ENCODE peak calls at places on chromosome 13, in ten cellular contexts. Q, N, W, G, R, P, U, F, E and D are unnamed samples.
A peak's percentile ranks its signal among the peaks of the same experiment; 100 is the strongest.

GRCh38 chr13:49936943-49937273 is 768 bp upstream of the SPRYD7 start:
- DNase-seq in G (no peak), W (no peak), U (no peak), P (no peak), F (no peak), Q (peak; percentile 60), R (peak; percentile 9), N (peak; percentile 29), E (no peak), D (no peak)

GRCh38 chr13:61029064-61029463 is 386.6 kb downstream of the PCDH20 start:
- DNase-seq in P (no peak), E (no peak), Q (peak; percentile 55), F (no peak), R (no peak), U (no peak), G (no peak), W (no peak), N (no peak), D (no peak)

GRCh38 chr13:39811051-39811450 is 155.6 kb downstream of the COG6 start:
- DNase-seq in Q (no peak), F (no peak), N (no peak), E (no peak), U (no peak), W (no peak), G (no peak), R (no peak), P (no peak), D (no peak)

GRCh38 chr13:113862766-113863510 is 938 bp downstream of the GAS6 start:
- DNase-seq in F (no peak), R (peak; percentile 48), N (peak; percentile 72), W (peak; percentile 31), P (peak; percentile 68), Q (peak; percentile 78), U (no peak), G (no peak), E (peak; percentile 82), D (peak; percentile 41)

GRCh38 chr13:73938375-73939070 is 195.7 kb downstream of the KLF12 start:
- DNase-seq in R (peak; percentile 91), U (peak; percentile 80), E (no peak), G (no peak), P (no peak), W (peak; percentile 82), F (peak; percentile 84), Q (no peak), N (peak; percentile 90), D (peak; percentile 82)

GRCh38 chr13:79776538-79776937 is 295.6 kb downstream of the NDFIP2 start:
- DNase-seq in U (peak; percentile 37), E (no peak), R (peak; percentile 32), G (no peak), W (no peak), Q (no peak), P (no peak), F (no peak), N (peak; percentile 47), D (peak; percentile 65)

GRCh38 chr13:83024955-83025594 is 857.2 kb downstream of the SLITRK1 start:
- DNase-seq in E (no peak), R (no peak), P (no peak), F (no peak), N (no peak), W (peak; percentile 7), G (no peak), U (peak; percentile 3), Q (no peak), D (peak; percentile 39)

GRCh38 chr13:103188688-103189326 is 122.6 kb upstream of the SLC10A2 start:
- DNase-seq in P (no peak), N (peak; percentile 14), R (peak; percentile 47), E (peak; percentile 49), F (peak; percentile 1), U (no peak), W (peak; percentile 55), G (no peak), Q (peak; percentile 57), D (peak; percentile 46)

GRCh38 chr13:99442273-99442895 is 58.9 kb upstream of the TM9SF2 start:
- DNase-seq in U (no peak), F (no peak), W (peak; percentile 68), N (peak; percentile 58), P (no peak), E (peak; percentile 47), Q (peak; percentile 62), G (no peak), R (peak; percentile 61), D (peak; percentile 71)

GRCh38 chr13:100826441-100826840 is 151.8 kb upstream of the TMTC4 start:
- DNase-seq in R (no peak), P (no peak), Q (no peak), N (no peak), U (no peak), E (peak; percentile 54), G (no peak), F (no peak), W (no peak), D (no peak)

GRCh38 chr13:100828226-100828625 is 153.6 kb upstream of the TMTC4 start:
- DNase-seq in P (no peak), E (no peak), R (no peak), N (no peak), F (no peak), Q (peak; percentile 70), W (no peak), U (no peak), G (no peak), D (no peak)

GRCh38 chr13:100825551-100825950 is 151.0 kb upstream of the TMTC4 start:
- DNase-seq in W (no peak), Q (no peak), F (peak; percentile 63), R (peak; percentile 23), N (peak; percentile 71), E (no peak), P (no peak), G (no peak), U (peak; percentile 53), D (peak; percentile 79)

GRCh38 chr13:100833427-100833826 is 158.8 kb upstream of the TMTC4 start:
- DNase-seq in Q (no peak), P (no peak), E (no peak), G (no peak), U (no peak), W (no peak), R (no peak), N (no peak), F (no peak), D (no peak)

DNA sequence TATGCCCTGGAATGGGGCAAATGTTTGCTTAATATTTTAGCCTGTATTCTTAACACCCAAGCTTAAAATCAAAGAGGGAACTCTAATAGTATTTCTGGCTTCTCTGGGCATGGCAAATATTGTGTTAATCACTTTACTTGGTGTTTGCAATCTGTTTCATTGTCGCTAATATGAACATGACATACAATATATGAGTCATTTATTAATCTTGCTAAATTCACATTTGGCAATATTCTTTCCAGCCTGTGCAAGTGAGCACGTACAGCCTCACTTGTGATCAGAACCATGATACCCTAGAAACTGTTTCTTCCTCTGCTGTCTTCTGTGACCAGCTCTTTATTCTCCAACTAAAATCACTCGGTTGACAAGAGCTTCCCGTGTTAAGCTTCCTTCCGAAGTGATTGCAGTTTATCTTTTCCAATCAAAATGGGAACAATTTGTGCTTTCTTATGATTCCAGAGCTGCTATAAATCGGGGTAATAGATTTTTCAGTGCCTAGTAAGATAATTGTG is 152.9 kb upstream of the TMTC4 start:
- DNase-seq in U (no peak), P (no peak), F (no peak), W (no peak), N (no peak), G (no peak), R (peak; percentile 12), E (no peak), Q (no peak), D (peak; percentile 19)
- H3K4me3 ChIP-seq in U (no peak overlapping the region), P (no peak overlapping the region), F (no peak overlapping the region), W (no peak overlapping the region), N (no peak overlapping the region), G (no peak overlapping the region), R (no peak overlapping the region), E (no peak overlapping the region), Q (no peak overlapping the region), D (no peak overlapping the region)

DNA sequence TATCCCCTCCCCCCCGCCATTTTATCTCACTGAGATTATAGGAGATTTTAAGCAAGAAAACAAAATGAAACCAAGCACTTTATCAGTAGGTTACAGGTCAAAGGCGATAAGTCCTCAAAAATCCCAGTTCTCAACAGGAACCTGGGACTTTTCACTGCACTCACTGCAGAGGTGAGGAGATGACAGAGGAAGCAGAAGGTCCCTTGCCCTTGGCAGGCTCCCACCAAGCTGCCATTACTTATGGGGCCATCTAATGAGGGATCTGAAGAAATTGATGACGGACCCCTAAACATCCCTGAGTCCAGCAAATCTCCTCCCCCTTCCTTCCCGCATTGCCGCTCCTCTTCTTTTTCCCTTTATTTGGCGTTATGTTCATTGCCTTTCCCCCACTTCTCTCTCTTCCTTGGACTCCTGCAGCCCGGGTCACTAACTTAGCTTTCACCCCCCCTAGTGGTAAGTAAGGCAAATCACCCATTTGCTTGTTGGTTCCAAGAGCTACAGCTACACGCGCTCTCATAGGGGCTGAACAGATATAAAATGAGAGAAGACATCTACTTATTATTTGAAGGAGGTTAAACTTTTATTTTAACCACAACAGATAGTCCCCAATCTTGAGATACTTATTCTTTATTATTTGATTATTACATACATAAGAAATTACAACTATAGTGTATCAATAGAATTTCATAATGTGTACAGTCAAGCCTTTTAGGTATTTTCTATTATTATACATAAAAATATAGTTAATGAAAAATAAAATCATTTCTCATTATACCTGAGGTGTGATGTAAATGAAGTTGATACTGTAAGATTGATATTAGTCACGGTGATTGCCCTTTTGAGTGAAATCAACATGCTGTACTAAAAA is 52.0 kb upstream of the ARGLU1 start:
- DNase-seq in N (peak; percentile 83), W (peak; percentile 84), P (no peak), R (peak; percentile 69), Q (peak; percentile 90), F (no peak), G (no peak), E (peak; percentile 54), U (peak; percentile 43), D (peak; percentile 72)
- H3K4me3 ChIP-seq in N (no peak overlapping the region), W (no peak overlapping the region), P (peak overlapping the region; percentile 55), R (no peak overlapping the region), Q (no peak overlapping the region), F (no peak overlapping the region), G (no peak overlapping the region), E (no peak overlapping the region), U (no peak overlapping the region), D (peak overlapping the region; percentile 35)

GRCh38 chr13:24159921-24160324 is 597 bp upstream of the SPATA13 start:
- DNase-seq in G (no peak), R (no peak), E (no peak), W (no peak), U (no peak), N (peak; percentile 10), Q (peak; percentile 41), P (no peak), F (no peak), D (no peak)
- H3K4me3 ChIP-seq in G (peak overlapping the region; percentile 50), R (peak overlapping the region; percentile 70), E (peak overlapping the region; percentile 41), W (peak overlapping the region; percentile 76), U (peak overlapping the region; percentile 89), N (peak overlapping the region; percentile 81), Q (peak overlapping the region; percentile 92), P (peak overlapping the region; percentile 84), F (peak overlapping the region; percentile 72), D (peak overlapping the region; percentile 80)

DNA sequence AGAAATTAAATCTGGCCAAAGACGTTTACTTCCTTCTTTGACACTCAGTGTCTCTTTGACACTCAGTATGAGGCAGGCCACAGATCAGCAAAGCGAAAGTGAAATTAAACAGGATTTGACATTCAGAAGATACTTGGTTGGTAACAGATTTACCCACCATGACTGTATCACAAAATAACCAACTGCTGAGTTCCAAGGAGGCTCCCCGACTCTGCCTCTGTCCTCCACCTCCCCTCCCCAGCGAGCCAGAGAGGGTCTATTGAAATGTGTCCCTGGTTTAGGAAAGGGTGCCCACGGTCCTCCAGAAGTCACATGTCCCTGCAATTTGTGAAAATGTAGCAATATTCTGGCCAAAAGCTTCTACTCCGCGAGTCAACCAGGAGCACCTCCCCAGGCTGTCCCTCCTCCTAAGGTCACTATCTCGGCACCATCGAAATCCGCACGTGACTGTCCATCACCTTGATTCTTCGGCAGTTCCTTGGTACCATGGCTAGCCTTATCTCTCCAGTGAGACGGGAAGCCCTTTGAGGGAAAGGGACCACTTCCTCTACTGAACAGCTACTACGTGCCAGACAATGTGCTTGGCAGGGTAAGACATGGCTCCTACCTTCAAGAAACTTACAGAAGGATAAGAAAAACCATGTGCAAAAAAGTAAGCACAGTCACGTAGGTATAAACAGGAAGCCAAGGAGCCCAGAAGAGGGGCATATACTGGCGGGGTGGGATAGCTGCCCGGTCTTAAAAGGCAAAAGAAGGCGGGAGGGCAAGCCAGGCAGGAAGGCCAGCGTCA is 1.5 kb downstream of the N4BP2L1 start:
- DNase-seq in R (no peak), P (no peak), Q (no peak), G (no peak), W (no peak), E (peak; percentile 77), F (no peak), U (no peak), N (peak; percentile 55), D (peak; percentile 9)
- H3K4me3 ChIP-seq in R (peak overlapping the region; percentile 48), P (peak overlapping the region; percentile 83), Q (peak overlapping the region; percentile 79), G (peak overlapping the region; percentile 64), W (peak overlapping the region; percentile 60), E (peak overlapping the region; percentile 85), F (peak overlapping the region; percentile 62), U (peak overlapping the region; percentile 59), N (peak overlapping the region; percentile 70), D (peak overlapping the region; percentile 66)